ENCODE peak calls at places on chromosomes 3 and 15, in six cellular contexts. E is neuronal stem cell, X is IMR-90, N is H1, W is mesenchymal stem cell, P is trophoblast cell. V is an unnamed sample.

GRCh38 chr3:16836505-16837237 is 48.1 kb upstream of the PLCL2 start:
- DNase-seq in W (no peak), N (no peak), P (no peak), E (no peak), X (no peak), V (no peak)

GRCh38 chr3:182644800-182645433 is 148.4 kb upstream of the ATP11B start:
- DNase-seq in P (peak), N (no peak), W (no peak), X (no peak), E (no peak), V (no peak)

GRCh38 chr3:18752273-18752934 is 327.3 kb upstream of the SATB1 start:
- DNase-seq in X (no peak), W (no peak), E (no peak), P (peak), N (no peak), V (no peak)

GRCh38 chr3:142424754-142425153 is 23.1 kb downstream of the XRN1 start:
- DNase-seq in P (no peak), X (no peak), E (no peak), N (no peak), W (no peak), V (no peak)

GRCh38 chr15:80911821-80912220 is 77.8 kb downstream of the MESD start:
- DNase-seq in W (no peak), X (no peak), N (no peak), P (no peak), E (no peak), V (no peak)

GRCh38 chr15:66772967-66773873 is 71.2 kb downstream of the SMAD6 start:
- DNase-seq in X (no peak), E (peak), P (no peak), N (no peak), W (no peak), V (no peak)

GRCh38 chr15:77096541-77096940 is 25.6 kb upstream of the TSPAN3 start:
- DNase-seq in N (peak), X (no peak), P (no peak), E (no peak), W (no peak), V (no peak)

GRCh38 chr3:24042174-24042878 is 97.2 kb downstream of the NR1D2 start:
- DNase-seq in W (peak), X (peak), P (peak), N (no peak), E (no peak), V (no peak)

GRCh38 chr15:63532307-63532744 is 27.9 kb downstream of the USP3 start:
- DNase-seq in X (peak), N (no peak), W (no peak), P (peak), E (no peak), V (no peak)

GRCh38 chr3:11554236-11554610 is 89.5 kb downstream of the VGLL4 start:
- DNase-seq in X (no peak), W (no peak), N (no peak), E (no peak), P (no peak), V (no peak)

GRCh38 chr3:16370872-16371740 is 106.1 kb downstream of the OXNAD1 start:
- DNase-seq in N (no peak), X (peak), E (no peak), P (peak), W (no peak), V (no peak)

GRCh38 chr15:81992523-81992922 is 53.3 kb downstream of the MEX3B start:
- DNase-seq in N (no peak), E (no peak), P (no peak), W (no peak), X (no peak), V (no peak)

GRCh38 chr3:194928183-194928736 is 242.6 kb downstream of the FAM43A start:
- DNase-seq in N (peak), P (peak), E (no peak), X (peak), W (peak), V (no peak)

GRCh38 chr3:59573911-59574310 is 524.1 kb upstream of the CFAP20DC start:
- DNase-seq in W (peak), P (no peak), E (no peak), N (no peak), X (peak), V (no peak)

GRCh38 chr3:149269687-149270086 is 48.1 kb upstream of the CP start:
- DNase-seq in P (no peak), W (no peak), X (no peak), N (no peak), E (no peak), V (no peak)

GRCh38 chr3:53230789-53231188 is 25.0 kb downstream of the TKT start:
- DNase-seq in X (no peak), P (no peak), N (no peak), W (no peak), E (no peak), V (peak)

GRCh38 chr3:101941253-101942039 is 92.1 kb downstream of the NFKBIZ start:
- DNase-seq in E (no peak), X (peak), N (no peak), W (peak), P (no peak), V (no peak)

GRCh38 chr15:45594835-45595530 is 7.8 kb downstream of the BLOC1S6 start:
- DNase-seq in X (no peak), P (no peak), N (no peak), E (no peak), W (no peak), V (no peak)

GRCh38 chr3:170768334-170768801 is 101.6 kb downstream of the RPL22L1 start:
- DNase-seq in P (no peak), W (peak), E (no peak), N (no peak), X (peak), V (no peak)

GRCh38 chr3:57706462-57706861 is 13.6 kb upstream of the DENND6A start:
- DNase-seq in P (peak), N (no peak), X (peak), E (no peak), W (no peak), V (no peak)

GRCh38 chr3:189108032-189108431 is 63.7 kb upstream of the TPRG1 start:
- DNase-seq in W (no peak), X (no peak), N (no peak), E (no peak), P (no peak), V (no peak)

GRCh38 chr15:99966815-99967214 is 233.6 kb upstream of the LYSMD4 start:
- DNase-seq in N (no peak), E (no peak), P (no peak), X (no peak), W (no peak), V (no peak)

GRCh38 chr15:42736178-42736792 is 643 bp downstream of the CDAN1 start:
- DNase-seq in N (no peak), X (no peak), P (peak), E (no peak), W (peak), V (no peak)

GRCh38 chr3:71225951-71226564 is 357.5 kb downstream of the FOXP1 start:
- DNase-seq in W (no peak), E (no peak), X (peak), N (no peak), P (no peak), V (no peak)

GRCh38 chr3:71227344-71227743 is 356.2 kb downstream of the FOXP1 start:
- DNase-seq in P (no peak), N (no peak), W (no peak), E (no peak), X (no peak), V (no peak)

GRCh38 chr3:71225285-71225684 is 358.2 kb downstream of the FOXP1 start:
- DNase-seq in X (peak), W (no peak), N (no peak), P (no peak), E (no peak), V (no peak)

GRCh38 chr3:71228156-71228885 is 355.2 kb downstream of the FOXP1 start:
- DNase-seq in W (no peak), X (no peak), N (no peak), P (no peak), E (no peak), V (no peak)

DNA sequence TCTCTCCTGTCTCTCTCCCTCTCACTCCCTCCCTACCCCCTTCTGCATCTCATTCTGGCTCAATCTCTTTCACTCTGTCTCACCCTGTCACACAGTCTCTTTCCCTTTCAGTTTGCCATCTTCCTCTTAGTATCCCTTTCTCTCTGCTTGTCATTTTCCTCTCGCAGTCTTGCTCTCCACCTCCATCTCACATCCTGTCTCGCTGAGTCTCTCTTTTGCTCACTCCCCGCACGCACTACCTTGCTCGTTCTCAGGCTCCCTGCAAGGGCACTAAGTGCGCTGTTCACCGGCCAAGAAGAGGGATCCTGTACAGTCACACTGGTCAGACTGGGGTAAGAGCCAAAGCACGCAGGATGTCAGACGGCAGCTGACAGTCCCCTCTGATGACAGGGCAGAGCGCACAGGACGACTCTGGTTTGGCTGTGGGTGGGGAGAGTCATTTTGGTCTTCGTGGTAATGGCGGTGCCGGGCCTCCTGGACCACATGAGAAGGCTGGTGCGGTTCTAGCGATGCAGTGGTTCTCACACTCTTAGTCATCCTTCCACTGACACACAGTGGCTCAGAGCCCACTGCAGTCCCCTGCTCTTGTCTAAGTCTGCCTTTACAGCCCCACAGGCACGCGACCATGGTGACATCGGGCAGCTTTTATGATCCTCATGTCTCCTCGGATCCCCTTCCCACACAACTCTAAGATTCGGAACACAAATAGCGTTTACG is 356.8 kb downstream of the FOXP1 start:
- DNase-seq in W (no peak), E (no peak), P (no peak), X (peak), N (no peak), V (no peak)
- H3K27ac ChIP-seq in W (no peak), E (no peak), P (no peak), X (peak), N (no peak), V (no peak)

GRCh38 chr3:48696156-48696555 is 10.4 kb upstream of the NCKIPSD start:
- DNase-seq in E (no peak), N (no peak), X (no peak), W (no peak), P (no peak), V (no peak)

GRCh38 chr3:48692551-48692950 is 6.8 kb upstream of the NCKIPSD start:
- DNase-seq in P (no peak), N (no peak), E (no peak), X (peak), W (no peak), V (no peak)

GRCh38 chr3:48695113-48695753 is 9.5 kb upstream of the NCKIPSD start:
- DNase-seq in X (peak), E (peak), N (peak), W (peak), P (no peak), V (peak)

GRCh38 chr3:48694610-48695051 is 8.9 kb upstream of the NCKIPSD start:
- DNase-seq in N (no peak), X (peak), W (peak), E (peak), P (peak), V (no peak)

DNA sequence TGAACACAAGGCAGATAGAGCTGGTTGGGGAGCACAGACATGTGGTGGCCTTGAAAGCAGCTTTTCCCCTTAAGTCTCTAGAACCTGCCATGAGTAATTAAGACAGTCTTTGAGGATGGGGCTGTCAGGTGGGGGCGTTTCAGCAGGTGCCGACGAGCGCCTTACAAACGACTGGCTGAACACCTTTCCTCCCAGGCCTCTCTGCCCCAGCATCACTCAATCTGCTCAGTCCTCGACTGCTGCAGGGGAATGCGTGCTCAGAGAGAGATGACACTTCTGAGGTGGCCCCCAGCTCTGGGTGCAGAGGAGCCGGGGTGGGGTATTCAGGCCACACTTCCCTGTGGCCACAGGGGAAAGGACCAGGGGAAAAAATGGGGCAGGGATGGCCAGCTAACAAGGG is 8.1 kb upstream of the NCKIPSD start:
- DNase-seq in P (no peak), W (no peak), E (no peak), N (no peak), X (no peak), V (no peak)
- H4K91ac ChIP-seq in P (no peak), W (no peak), E (no peak), N (no peak), X (peak), V (no peak)

GRCh38 chr3:45965281-45966052 is 22.2 kb downstream of the CXCR6 start:
- DNase-seq in W (no peak), P (no peak), E (no peak), X (no peak), N (no peak), V (no peak)
- H3K27ac ChIP-seq in W (no peak), P (no peak), E (no peak), X (no peak), N (no peak), V (no peak)

DNA sequence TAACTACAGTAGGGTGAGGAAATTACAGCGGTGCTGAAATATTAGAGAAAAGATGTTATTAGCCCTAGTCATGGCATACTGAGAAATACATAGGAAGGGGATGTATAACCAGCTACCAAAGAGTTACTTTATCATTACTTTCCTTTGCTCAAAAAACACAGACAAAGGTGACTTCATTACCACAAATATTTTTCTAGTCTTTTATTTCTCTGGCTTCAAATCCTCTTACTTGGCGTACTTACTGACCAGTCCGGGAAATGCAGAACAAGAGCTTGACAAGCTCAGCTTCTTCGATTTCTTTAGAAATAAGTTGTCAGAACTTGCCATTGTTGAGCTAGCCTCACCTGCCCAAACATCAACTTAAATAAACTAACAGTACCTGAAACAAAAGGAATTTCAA is 142.1 kb upstream of the TMCO5A start:
- DNase-seq in P (no peak), X (peak), E (no peak), N (no peak), W (no peak), V (no peak)
- H4K91ac ChIP-seq in P (no peak), X (no peak), E (no peak), N (no peak), W (no peak), V (no peak)

GRCh38 chr3:197227780-197228574 is 70.4 kb downstream of the DLG1 start:
- DNase-seq in E (no peak), N (no peak), W (no peak), X (no peak), P (no peak), V (no peak)

GRCh38 chr3:197229836-197230235 is 68.6 kb downstream of the DLG1 start:
- DNase-seq in N (no peak), P (no peak), X (no peak), E (no peak), W (no peak), V (no peak)

GRCh38 chr3:197231326-197231725 is 67.1 kb downstream of the DLG1 start:
- DNase-seq in P (no peak), E (no peak), X (no peak), W (no peak), N (no peak), V (no peak)

GRCh38 chr3:197226179-197226578 is 72.2 kb downstream of the DLG1 start:
- DNase-seq in E (no peak), X (no peak), P (no peak), N (no peak), W (no peak), V (no peak)

DNA sequence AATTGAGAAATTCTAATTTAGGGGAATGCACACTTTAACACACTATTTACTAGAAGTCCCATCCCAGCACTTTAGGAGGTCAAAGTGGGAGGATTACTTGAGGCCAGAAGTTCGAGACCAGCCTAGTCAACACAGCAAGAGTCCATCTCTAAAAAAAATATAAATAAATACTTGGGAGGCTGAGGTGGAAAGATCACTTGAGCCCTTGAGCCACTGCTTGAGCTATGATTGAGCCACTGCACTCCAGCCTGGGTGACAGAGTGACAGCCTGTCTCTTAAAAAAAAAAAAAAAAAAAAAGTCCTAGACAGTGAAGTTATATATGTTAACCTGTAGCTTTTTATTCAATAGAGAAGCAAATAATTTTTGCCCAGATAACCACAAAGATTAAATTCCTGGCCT is 69.2 kb downstream of the DLG1 start:
- DNase-seq in W (no peak), P (no peak), X (no peak), N (no peak), E (no peak), V (no peak)
- H3K27ac ChIP-seq in W (no peak), P (no peak), X (no peak), N (no peak), E (no peak), V (no peak)

GRCh38 chr3:99776516-99777209 is 41.0 kb upstream of the CMSS1 start:
- DNase-seq in E (no peak), N (no peak), P (peak), X (peak), W (no peak), V (no peak)
- H4K91ac ChIP-seq in E (no peak), N (no peak), P (no peak), X (no peak), W (no peak), V (no peak)